ENCODE peak calls at places on chromosomes 7 and 10, in ten cellular contexts. C is SIG-M5; X is left colon; O is cardiac fibroblast; B is NCI-H345; Q is stimulated activated CD8-positive, alpha-beta memory T cell treated with anti-CD3 and anti-CD28 coated beads, Interleukin-2, amount 100 ng/mL, for 48 hours; Z is NCI-H1105; E is LNCaP clone FGC; V is upper lobe of right lung; D is Kasumi-1. F is an unnamed sample.

GRCh38 chr10:108250954-108251620 is 1086.6 kb upstream of the SORCS1 start:
- DNase-seq in C (no peak), X (no peak), O (no peak), B (no peak), Q (no peak), Z (no peak), E (no peak), V (no peak), D (no peak), F (no peak)

GRCh38 chr7:125126376-125126775 is 196.8 kb upstream of the POT1 start:
- DNase-seq in C (no peak), X (no peak), O (peak; percentile 74), B (no peak), Q (no peak), Z (no peak), E (no peak), V (no peak), D (no peak), F (no peak)

GRCh38 chr10:20614911-20615310 is 282.2 kb downstream of the NEBL start:
- DNase-seq in C (no peak), X (no peak), O (no peak), B (no peak), Q (no peak), Z (no peak), E (no peak), V (no peak), D (no peak), F (no peak)

GRCh38 chr7:105905209-105905910 is 29.0 kb upstream of the ATXN7L1 start:
- DNase-seq in C (no peak), X (no peak), O (no peak), B (no peak), Q (no peak), Z (no peak), E (no peak), V (no peak), D (no peak), F (no peak)

GRCh38 chr7:73831656-73832579 is 1.1 kb downstream of the CLDN4 start:
- DNase-seq in C (no peak), X (peak; percentile 84), O (no peak), B (peak; percentile 89), Q (no peak), Z (peak; percentile 92), E (peak; percentile 90), V (peak; percentile 94), D (peak; percentile 3), F (no peak)

GRCh38 chr7:27167170-27167505 is 1.8 kb upstream of the HOXA9 start:
- DNase-seq in C (no peak), X (peak; percentile 49), O (no peak), B (no peak), Q (no peak), Z (no peak), E (no peak), V (peak; percentile 51), D (no peak), F (no peak)

GRCh38 chr7:80858141-80858903 is 60.5 kb downstream of the SEMA3C start:
- DNase-seq in C (no peak), X (no peak), O (peak; percentile 40), B (no peak), Q (no peak), Z (no peak), E (no peak), V (no peak), D (no peak), F (peak; percentile 8)

GRCh38 chr7:149690688-149691446 is 82.5 kb downstream of the ZNF467 start:
- DNase-seq in C (no peak), X (no peak), O (peak; percentile 82), B (peak; percentile 10), Q (no peak), Z (no peak), E (peak; percentile 64), V (no peak), D (no peak), F (peak; percentile 14)

GRCh38 chr10:105615986-105616385 is 974.9 kb downstream of the SORCS3 start:
- DNase-seq in C (no peak), X (no peak), O (no peak), B (no peak), Q (no peak), Z (no peak), E (no peak), V (no peak), D (no peak), F (no peak)

GRCh38 chr10:43375401-43376020 is 4.1 kb downstream of the FXYD4 start:
- DNase-seq in C (no peak), X (no peak), O (no peak), B (no peak), Q (no peak), Z (no peak), E (no peak), V (peak; percentile 72), D (no peak), F (no peak)

GRCh38 chr7:26440253-26440992 is 148.8 kb downstream of the SNX10 start:
- DNase-seq in C (no peak), X (no peak), O (no peak), B (peak; percentile 6), Q (no peak), Z (peak; percentile 23), E (no peak), V (no peak), D (no peak), F (no peak)

GRCh38 chr7:112546723-112547513 is 66.1 kb downstream of the LSMEM1 start:
- DNase-seq in C (no peak), X (no peak), O (no peak), B (no peak), Q (no peak), Z (no peak), E (no peak), V (peak; percentile 60), D (no peak), F (peak; percentile 15)

GRCh38 chr7:33043875-33044718 is 18.5 kb downstream of the NT5C3A start:
- DNase-seq in C (no peak), X (no peak), O (peak; percentile 50), B (no peak), Q (no peak), Z (no peak), E (peak; percentile 70), V (no peak), D (no peak), F (no peak)

F was measured in GM12865.